ENCODE peak calls at places on chromosomes 5 and 9, in four cellular contexts. W is CD4-positive, alpha-beta T cell; X is CD8-positive, alpha-beta T cell; O is breast epithelium. F is an unnamed sample.

GRCh38 chr9:108617661-108618060 is 238.1 kb downstream of the ACTL7B start:
- DNase-seq in W (no peak), O (no peak), X (no peak), F (no peak)

GRCh38 chr9:13278368-13279246 is 885 bp downstream of the MPDZ start:
- DNase-seq in O (peak; percentile 62), X (no peak), W (no peak), F (peak; percentile 81)

GRCh38 chr9:108743426-108743825 is 112.4 kb downstream of the ACTL7B start:
- DNase-seq in X (no peak), W (no peak), O (no peak), F (no peak)

GRCh38 chr5:174172104-174172965 is 126.8 kb downstream of the NSG2 start:
- DNase-seq in O (no peak), X (no peak), W (no peak), F (peak; percentile 38)

GRCh38 chr5:97096096-97096648 is 46.2 kb downstream of the LIX1 start:
- DNase-seq in X (no peak), W (no peak), O (no peak), F (no peak)

GRCh38 chr5:109876941-109877669 is 187.4 kb downstream of the MAN2A1 start:
- DNase-seq in X (no peak), O (no peak), W (no peak), F (no peak)

GRCh38 chr9:93118863-93119702 is 15.0 kb downstream of the NINJ1 start:
- DNase-seq in W (no peak), X (no peak), O (no peak), F (no peak)

GRCh38 chr5:24749701-24750100 is 104.9 kb upstream of the CDH10 start:
- DNase-seq in W (no peak), X (no peak), O (no peak), F (no peak)

GRCh38 chr5:172860520-172861443 is 26.7 kb downstream of the ERGIC1 start:
- DNase-seq in W (no peak), X (no peak), O (peak; percentile 92), F (peak; percentile 45)

GRCh38 chr9:79196606-79197005 is 375.2 kb upstream of the TLE4 start:
- DNase-seq in W (no peak), O (no peak), X (no peak), F (no peak)

GRCh38 chr5:17910318-17910717 is 276.1 kb downstream of the TAF11L14 start:
- DNase-seq in W (no peak), O (no peak), X (no peak), F (no peak)

GRCh38 chr9:14891332-14891731 is 18.9 kb downstream of the FREM1 start:
- DNase-seq in X (no peak), W (no peak), O (no peak), F (no peak)

GRCh38 chr9:83649515-83649914 is 26.6 kb downstream of the IDNK start:
- DNase-seq in O (no peak), W (no peak), X (no peak), F (no peak)

GRCh38 chr9:16410601-16411285 is 459.7 kb downstream of the BNC2 start:
- DNase-seq in W (no peak), X (no peak), O (no peak), F (no peak)

GRCh38 chr5:149195962-149196361 is 54.7 kb downstream of the ABLIM3 start:
- DNase-seq in X (no peak), O (no peak), W (no peak), F (no peak)

GRCh38 chr5:133425183-133425582 is 187.2 kb downstream of the FSTL4 start:
- DNase-seq in X (no peak), W (no peak), O (no peak), F (no peak)

GRCh38 chr5:132905938-132906337 is 32.5 kb downstream of the LEAP2 start:
- DNase-seq in W (no peak), O (no peak), X (no peak), F (no peak)

GRCh38 chr5:1007681-1008450 is 736 bp upstream of the NKD2 start:
- DNase-seq in X (no peak), O (peak; percentile 17), W (no peak), F (peak; percentile 15)

GRCh38 chr9:20319241-20319640 is 303.1 kb downstream of the MLLT3 start:
- DNase-seq in O (no peak), X (no peak), W (no peak), F (no peak)

GRCh38 chr5:10030219-10030831 is 219.4 kb downstream of the ATPSCKMT start:
- DNase-seq in O (no peak), X (no peak), W (no peak), F (no peak)

GRCh38 chr9:91515074-91515687 is 91.5 kb upstream of the NFIL3 start:
- DNase-seq in X (no peak), W (no peak), O (no peak), F (peak; percentile 70)

GRCh38 chr5:116271432-116271831 is 186.6 kb downstream of the COMMD10 start:
- DNase-seq in W (no peak), O (no peak), X (no peak), F (no peak)

GRCh38 chr5:142661143-142661542 is 24.7 kb downstream of the FGF1 start:
- DNase-seq in W (no peak), X (no peak), O (no peak), F (no peak)

GRCh38 chr5:55521903-55522302 is 12.9 kb downstream of the PLPP1 start:
- DNase-seq in W (no peak), X (no peak), O (no peak), F (no peak)

GRCh38 chr5:154949758-154950157 is 8.9 kb downstream of the MRPL22 start:
- DNase-seq in W (no peak), X (no peak), O (no peak), F (no peak)

GRCh38 chr5:100505984-100506670 is 29.0 kb upstream of the FAM174A start:
- DNase-seq in W (no peak), X (no peak), O (no peak), F (no peak)

GRCh38 chr5:42772265-42772993 is 15.8 kb downstream of the CCDC152 start:
- DNase-seq in X (no peak), O (no peak), W (no peak), F (no peak)

GRCh38 chr5:35908266-35908665 is 30.2 kb downstream of the CAPSL start:
- DNase-seq in O (no peak), X (no peak), W (no peak), F (no peak)

GRCh38 chr5:155303134-155303533 is 289.6 kb downstream of the KIF4B start:
- DNase-seq in W (no peak), O (no peak), X (no peak), F (no peak)

GRCh38 chr9:105647595-105648349 is 14.5 kb upstream of the TAL2 start:
- DNase-seq in O (no peak), X (no peak), W (no peak), F (no peak)

GRCh38 chr9:127187231-127187956 is 65.0 kb upstream of the ANGPTL2 start:
- DNase-seq in W (no peak), X (no peak), O (peak; percentile 79), F (no peak)

GRCh38 chr9:107119294-107119693 is 163.8 kb upstream of the RAD23B start:
- DNase-seq in O (no peak), X (no peak), W (no peak), F (no peak)

GRCh38 chr5:83494102-83494620 is 22.6 kb downstream of the VCAN start:
- DNase-seq in W (no peak), O (no peak), X (no peak), F (no peak)

GRCh38 chr5:154190652-154191304 is at the start of gene GALNT10:
- DNase-seq in W (peak; percentile 57), X (no peak), O (no peak), F (no peak)

GRCh38 chr5:181133610-181134231 is 2.8 kb upstream of the OR2V1 start:
- DNase-seq in O (no peak), W (no peak), X (no peak), F (no peak)

DNA sequence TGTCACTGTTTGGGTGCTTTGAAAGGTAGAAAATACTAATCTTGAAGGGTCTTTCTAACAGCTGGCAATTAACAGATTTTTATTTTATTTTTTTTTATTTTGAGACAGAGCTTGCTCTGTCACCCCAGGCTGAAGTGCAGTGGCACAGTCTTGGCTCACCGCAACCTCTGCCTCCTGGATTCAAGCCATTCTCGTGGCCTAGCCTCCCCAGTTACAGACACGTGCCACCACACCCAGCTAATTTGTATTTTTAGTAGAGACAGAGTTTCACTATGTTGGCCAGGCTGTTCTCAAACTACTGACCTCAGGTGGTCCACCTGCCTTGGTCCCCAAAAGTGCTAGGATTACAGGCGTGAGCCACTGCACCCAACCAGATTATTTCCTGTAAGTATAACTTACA is 12.8 kb upstream of the APC start:
- DNase-seq in X (no peak), W (no peak), O (no peak), F (no peak)
- H3K27ac ChIP-seq in X (no peak overlapping the region), W (no peak overlapping the region), O (no peak overlapping the region), F (no peak overlapping the region)

GRCh38 chr5:8954801-8955200 is 591.1 kb downstream of the SEMA5A start:
- DNase-seq in O (no peak), X (no peak), W (no peak), F (no peak)
- H3K27ac ChIP-seq in O (no peak overlapping the region), X (no peak overlapping the region), W (no peak overlapping the region), F (no peak overlapping the region)

GRCh38 chr9:121556580-121556979 is 56.9 kb upstream of the GGTA1 start:
- DNase-seq in O (peak; percentile 78), W (no peak), X (no peak), F (no peak)

GRCh38 chr9:121556082-121556481 is 56.4 kb upstream of the GGTA1 start:
- DNase-seq in W (no peak), O (no peak), X (no peak), F (no peak)

GRCh38 chr9:121558423-121558950 is 58.8 kb upstream of the GGTA1 start:
- DNase-seq in W (no peak), X (no peak), O (no peak), F (no peak)

GRCh38 chr9:121559183-121559582 is 59.5 kb upstream of the GGTA1 start:
- DNase-seq in W (no peak), O (no peak), X (no peak), F (no peak)

DNA sequence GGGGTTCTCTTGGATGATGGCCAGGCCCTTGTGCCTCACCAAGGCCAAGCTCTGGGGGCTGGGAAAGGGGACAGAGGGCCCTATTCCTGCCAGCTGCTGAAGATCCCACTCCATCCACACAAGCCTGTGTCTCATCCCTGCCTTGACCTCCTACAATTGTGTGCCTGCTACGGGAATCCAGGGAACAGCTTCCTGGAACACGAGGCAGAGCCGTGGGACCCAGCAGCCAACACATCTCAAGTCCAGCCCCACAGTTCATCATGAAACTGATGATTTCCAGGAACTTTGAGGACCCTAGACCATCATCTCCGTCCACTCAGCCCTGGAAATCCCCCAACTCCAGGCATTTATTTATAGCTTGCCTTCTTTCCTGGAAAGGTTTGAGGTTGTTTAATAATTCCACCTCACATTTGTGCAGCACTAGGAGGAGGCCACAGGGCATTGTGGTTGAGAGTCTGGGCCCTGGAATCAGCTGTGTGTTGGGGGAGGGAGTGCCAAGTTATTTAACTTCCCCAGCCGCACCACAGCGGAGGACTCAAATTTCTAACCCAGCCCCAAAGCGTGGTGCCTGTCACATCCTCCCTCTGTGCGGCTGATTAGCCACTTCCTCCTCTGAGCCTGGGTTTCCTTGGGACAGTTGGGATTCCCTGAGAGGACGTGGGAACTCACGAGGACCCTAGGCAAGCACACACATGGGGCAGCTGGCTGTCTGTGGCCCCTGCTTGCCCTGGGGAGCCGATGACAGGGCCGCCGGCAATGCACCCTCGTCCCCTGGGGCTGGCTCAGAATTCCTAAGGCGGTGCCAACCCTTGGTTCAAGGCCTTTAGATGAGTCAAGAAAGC is 58.2 kb upstream of the GGTA1 start:
- DNase-seq in O (peak; percentile 78), X (no peak), W (no peak), F (no peak)
- H3K27ac ChIP-seq in O (peak overlapping the region; percentile 85), X (no peak overlapping the region), W (no peak overlapping the region), F (peak overlapping the region; percentile 52)

DNA sequence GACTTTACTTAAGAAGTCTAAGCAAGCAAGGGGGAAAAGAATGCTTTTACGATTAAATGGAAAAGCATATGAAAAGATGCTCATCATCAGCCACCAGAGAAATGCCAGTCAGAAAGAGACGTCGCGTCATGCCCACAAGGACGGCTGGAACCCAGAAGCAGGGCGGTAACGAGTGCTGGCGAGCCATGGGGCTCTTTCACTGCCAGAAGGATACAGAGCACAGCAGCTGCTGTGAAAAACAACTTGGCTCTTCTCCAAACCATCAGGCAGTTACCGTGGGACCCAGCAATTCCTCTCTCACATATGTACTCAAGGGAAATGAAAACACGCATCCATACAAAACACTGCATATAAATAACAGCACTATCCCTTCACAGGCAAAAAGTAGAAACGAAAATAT is 95.5 kb downstream of the CAMSAP1 start:
- DNase-seq in O (no peak), W (no peak), X (no peak), F (peak; percentile 65)
- H3K27ac ChIP-seq in O (no peak overlapping the region), W (no peak overlapping the region), X (no peak overlapping the region), F (peak overlapping the region; percentile 79)

F was measured in dorsolateral prefrontal cortex.